ENCODE peak calls at places on chromosomes 13 and 19, in four cellular contexts. One of them, this sample, is unnamed.

GRCh38 chr13:20192470-20193141 is at the start of gene GJB2:
- DNase-seq in K562: no peak
- DNase-seq in GM12878: no peak
- DNase-seq in HepG2: no peak
- DNase-seq in this sample: no peak

GRCh38 chr13:24097667-24098066 is 62.9 kb upstream of the SPATA13 start:
- DNase-seq in K562: no peak
- DNase-seq in GM12878: no peak
- DNase-seq in HepG2: no peak
- DNase-seq in this sample: no peak

GRCh38 chr13:44576396-44577235 is 486 bp upstream of the TSC22D1 start:
- DNase-seq in K562: peak
- DNase-seq in GM12878: no peak
- DNase-seq in HepG2: no peak
- DNase-seq in this sample: no peak

GRCh38 chr13:31234729-31235128 is 35.0 kb downstream of the B3GLCT start:
- DNase-seq in K562: no peak
- DNase-seq in GM12878: no peak
- DNase-seq in HepG2: peak
- DNase-seq in this sample: peak

GRCh38 chr13:43390582-43390981 is 367.2 kb downstream of the DNAJC15 start:
- DNase-seq in K562: no peak
- DNase-seq in GM12878: no peak
- DNase-seq in HepG2: no peak
- DNase-seq in this sample: no peak

GRCh38 chr13:97975851-97976550 is 22.5 kb downstream of the IPO5 start:
- DNase-seq in K562: peak
- DNase-seq in GM12878: no peak
- DNase-seq in HepG2: peak
- DNase-seq in this sample: peak

GRCh38 chr19:53908933-53909415 is at the start of gene CACNG7:
- DNase-seq in K562: no peak
- DNase-seq in GM12878: no peak
- DNase-seq in HepG2: no peak
- DNase-seq in this sample: peak

GRCh38 chr13:112893570-112894422 is 75.2 kb upstream of the MCF2L start:
- DNase-seq in K562: peak
- DNase-seq in GM12878: no peak
- DNase-seq in HepG2: peak
- DNase-seq in this sample: peak

GRCh38 chr13:48006396-48006795 is 5.3 kb upstream of the SUCLA2 start:
- DNase-seq in K562: no peak
- DNase-seq in GM12878: no peak
- DNase-seq in HepG2: no peak
- DNase-seq in this sample: no peak

GRCh38 chr13:44857061-44857460 is 132.2 kb downstream of the NUFIP1 start:
- DNase-seq in K562: no peak
- DNase-seq in GM12878: no peak
- DNase-seq in HepG2: no peak
- DNase-seq in this sample: no peak

GRCh38 chr19:39426170-39426569 is 9.6 kb downstream of the RPS16 start:
- DNase-seq in K562: no peak
- DNase-seq in GM12878: no peak
- DNase-seq in HepG2: no peak
- DNase-seq in this sample: no peak

GRCh38 chr13:26050568-26051230 is 1.1 kb downstream of the SHISA2 start:
- DNase-seq in K562: no peak
- DNase-seq in GM12878: no peak
- DNase-seq in HepG2: no peak
- DNase-seq in this sample: no peak

GRCh38 chr13:28485551-28485950 is 9.4 kb downstream of the FLT1 start:
- DNase-seq in K562: no peak
- DNase-seq in GM12878: no peak
- DNase-seq in HepG2: no peak
- DNase-seq in this sample: no peak

GRCh38 chr19:16462757-16463250 is 9.0 kb downstream of the EPS15L1 start:
- DNase-seq in K562: no peak
- DNase-seq in GM12878: no peak
- DNase-seq in HepG2: no peak
- DNase-seq in this sample: no peak

GRCh38 chr13:79679334-79679733 is 198.4 kb downstream of the NDFIP2 start:
- DNase-seq in K562: peak
- DNase-seq in GM12878: no peak
- DNase-seq in HepG2: peak
- DNase-seq in this sample: peak

GRCh38 chr13:40666058-40666904 is at the start of gene FOXO1:
- DNase-seq in K562: peak
- DNase-seq in GM12878: no peak
- DNase-seq in HepG2: peak
- DNase-seq in this sample: peak
- TF ChIP-seq CHD4 in K562: no peak
- TF ChIP-seq CHD4 in GM12878: no peak
- TF ChIP-seq CHD4 in HepG2: no peak
- TF ChIP-seq CHD4 in this sample: no peak

DNA sequence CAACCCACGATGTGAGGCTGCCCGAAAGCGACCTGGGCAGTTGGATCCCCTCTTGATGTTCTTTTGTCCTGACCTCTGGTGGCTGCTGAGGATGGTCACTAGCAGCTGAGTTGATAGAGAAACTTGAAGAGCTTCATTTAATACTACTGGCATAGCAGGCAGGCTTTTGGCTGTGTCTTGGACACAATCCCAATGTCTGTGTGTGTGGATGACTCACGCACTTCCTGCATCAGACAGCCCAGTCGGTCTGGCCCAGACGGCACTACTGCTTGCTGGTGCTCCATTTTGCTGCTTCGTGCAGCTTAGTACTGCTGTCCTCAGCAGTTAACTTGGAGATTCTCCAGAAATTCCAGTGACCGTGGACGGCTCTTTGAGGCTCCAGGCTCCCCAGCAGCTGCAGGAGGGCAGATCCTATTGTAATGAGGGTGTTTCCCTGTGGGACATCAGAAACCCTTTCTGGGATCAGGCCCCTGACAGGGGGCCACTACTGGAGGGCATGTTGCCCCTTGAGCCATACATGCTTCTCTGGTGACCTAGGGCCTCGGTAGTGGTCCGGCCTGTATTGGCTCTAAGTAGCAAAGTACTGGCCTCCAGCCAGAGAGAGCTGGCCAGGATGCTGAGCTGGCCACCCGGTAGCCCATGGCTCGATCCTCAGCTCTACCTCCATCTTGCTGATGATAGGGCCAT is 4.5 kb downstream of the FPR3 start:
- DNase-seq in K562: peak
- DNase-seq in GM12878: no peak
- DNase-seq in HepG2: peak
- DNase-seq in this sample: no peak
- TF ChIP-seq USF2 in K562: no peak
- TF ChIP-seq USF2 in GM12878: no peak
- TF ChIP-seq USF2 in HepG2: no peak
- TF ChIP-seq USF2 in this sample: no peak

GRCh38 chr19:496333-496634 is at the start of gene MADCAM1:
- DNase-seq in K562: no peak
- DNase-seq in GM12878: no peak
- DNase-seq in HepG2: no peak
- DNase-seq in this sample: no peak
- TF ChIP-seq CHD4 in K562: no peak
- TF ChIP-seq CHD4 in GM12878: no peak
- TF ChIP-seq CHD4 in HepG2: no peak
- TF ChIP-seq CHD4 in this sample: no peak

DNA sequence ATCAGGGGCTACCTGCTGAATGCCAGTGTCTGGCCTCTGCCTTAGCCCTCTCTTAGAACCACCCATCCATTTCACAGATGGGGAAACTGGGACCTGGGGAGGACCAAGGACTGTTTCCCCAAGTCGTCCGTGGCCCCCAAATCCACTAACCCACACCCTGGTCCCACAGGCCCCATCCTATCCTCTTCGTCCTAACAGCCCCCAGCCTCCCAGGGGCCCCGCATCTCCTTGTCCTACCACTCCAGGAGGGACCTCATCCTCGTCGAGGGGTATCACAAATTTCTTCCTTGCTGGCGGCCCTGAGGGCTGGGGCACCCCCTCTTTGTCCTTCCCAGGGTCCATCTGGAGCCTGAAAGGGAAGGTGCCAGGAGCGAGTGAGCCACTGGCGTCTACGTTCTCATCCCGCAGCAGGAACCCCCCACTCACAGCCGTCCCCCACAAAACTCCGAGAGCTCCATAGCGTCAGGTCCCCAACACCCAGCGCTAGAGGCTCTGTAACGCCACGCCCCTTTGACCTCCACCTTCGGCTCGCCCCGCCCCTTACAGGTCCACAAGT is 606 bp downstream of the ERCC1 start:
- DNase-seq in K562: no peak
- DNase-seq in GM12878: no peak
- DNase-seq in HepG2: no peak
- DNase-seq in this sample: peak
- TF ChIP-seq USF2 in K562: no peak
- TF ChIP-seq USF2 in GM12878: no peak
- TF ChIP-seq USF2 in HepG2: no peak
- TF ChIP-seq USF2 in this sample: no peak

DNA sequence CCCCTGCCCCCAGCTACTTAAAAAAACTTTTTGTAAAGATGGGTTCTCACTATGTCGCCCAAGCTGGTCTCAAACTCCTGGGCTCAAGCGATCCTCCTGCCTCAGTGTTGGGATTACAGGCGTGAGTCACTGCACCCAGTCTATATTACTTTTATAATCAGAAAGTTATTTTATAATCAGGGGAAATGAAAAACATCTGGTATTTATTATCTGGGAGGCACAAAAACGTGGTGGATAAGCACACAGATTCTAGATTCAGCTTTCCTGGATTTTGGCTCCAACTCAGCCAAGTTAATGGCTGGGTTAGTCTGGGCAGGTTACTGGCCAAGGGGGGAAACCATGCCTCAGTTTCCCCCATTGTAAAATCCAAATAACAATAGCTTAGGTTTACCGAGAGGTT is 24.7 kb downstream of the KEAP1 start:
- DNase-seq in K562: no peak
- DNase-seq in GM12878: no peak
- DNase-seq in HepG2: no peak
- DNase-seq in this sample: no peak
- TF ChIP-seq CHD4 in K562: no peak
- TF ChIP-seq CHD4 in GM12878: no peak
- TF ChIP-seq CHD4 in HepG2: no peak
- TF ChIP-seq CHD4 in this sample: no peak

DNA sequence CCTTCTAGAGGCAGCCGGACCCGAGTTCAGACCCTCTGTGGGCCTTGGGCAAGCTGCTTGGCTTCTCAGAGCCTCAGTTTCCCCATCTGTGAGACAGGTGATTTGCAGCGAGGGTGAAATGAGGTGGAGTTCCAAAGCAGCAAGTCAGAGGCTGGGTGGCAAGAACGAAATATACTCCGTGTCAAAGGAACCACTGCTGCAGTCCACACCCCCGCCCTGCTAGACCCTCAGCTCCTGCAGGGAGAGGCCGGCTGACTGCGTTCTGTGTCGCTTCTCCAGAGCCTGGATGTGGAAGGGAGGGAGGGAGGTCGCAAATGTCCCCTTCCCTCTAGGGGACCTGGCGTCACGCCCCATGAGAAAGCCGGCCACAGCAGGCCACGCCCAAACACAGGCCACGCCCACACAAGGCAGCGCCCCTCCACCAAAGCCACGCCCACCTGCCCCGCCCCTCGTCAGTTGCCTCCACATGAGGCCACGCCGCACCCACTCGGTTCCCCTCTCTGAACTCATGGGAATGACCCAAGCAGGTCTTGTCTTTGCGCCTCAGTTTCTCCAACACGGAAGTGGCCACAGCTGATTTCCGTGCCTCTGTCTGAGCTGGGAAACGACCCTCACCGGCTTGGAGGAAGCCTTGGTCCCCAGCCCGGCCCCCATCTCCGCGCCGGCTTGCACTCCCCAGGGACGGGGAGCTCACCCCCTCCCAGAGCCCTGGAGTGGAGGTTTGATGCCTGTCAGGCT is 38.3 kb upstream of the TCF3 start:
- DNase-seq in K562: peak
- DNase-seq in GM12878: no peak
- DNase-seq in HepG2: no peak
- DNase-seq in this sample: no peak
- TF ChIP-seq USF2 in K562: no peak
- TF ChIP-seq USF2 in GM12878: no peak
- TF ChIP-seq USF2 in HepG2: no peak
- TF ChIP-seq USF2 in this sample: no peak

GRCh38 chr19:47778089-47778953 is at the start of gene SELENOW:
- DNase-seq in K562: peak
- DNase-seq in GM12878: peak
- DNase-seq in HepG2: peak
- DNase-seq in this sample: peak
- TF ChIP-seq CHD4 in K562: no peak
- TF ChIP-seq CHD4 in GM12878: no peak
- TF ChIP-seq CHD4 in HepG2: no peak
- TF ChIP-seq CHD4 in this sample: no peak

DNA sequence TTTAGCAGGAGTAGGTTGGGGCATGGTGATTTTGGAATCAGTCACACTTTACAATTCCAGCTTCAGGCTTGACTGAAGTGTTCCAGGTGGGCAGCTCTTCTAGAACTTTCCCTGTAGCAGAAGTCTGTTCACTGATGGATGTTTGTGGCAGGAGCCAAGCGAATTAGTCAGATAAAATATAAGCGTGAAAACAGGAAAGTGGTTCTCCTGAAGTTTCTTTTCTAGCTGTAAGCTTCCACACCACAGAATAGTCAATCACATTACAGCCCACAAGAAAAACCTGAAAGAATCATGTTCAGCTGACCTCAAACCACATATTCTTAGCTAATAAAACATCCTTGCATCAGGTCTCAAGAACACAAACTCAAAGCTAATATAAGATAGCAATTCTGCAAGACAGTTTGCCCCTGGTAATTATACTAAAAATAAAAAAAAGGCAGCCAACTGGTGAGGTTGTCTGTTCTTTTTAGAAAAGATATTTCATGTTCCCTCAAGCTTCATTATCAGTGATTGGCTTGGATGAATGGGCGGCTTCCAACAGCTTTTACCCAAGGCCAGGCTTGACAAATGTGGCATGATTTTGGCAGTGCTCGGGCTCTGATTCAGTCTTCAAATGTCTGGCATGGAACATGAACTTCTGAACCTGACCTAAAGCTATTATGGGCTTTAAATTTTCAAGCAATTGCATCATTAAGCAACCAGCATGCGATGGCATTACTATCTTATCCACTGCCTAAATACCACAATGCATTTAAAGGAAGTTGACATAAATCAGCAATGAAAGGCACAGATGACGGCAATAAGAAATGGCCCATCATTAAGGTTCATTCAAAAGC is 136.8 kb downstream of the DCLK1 start:
- DNase-seq in K562: no peak
- DNase-seq in GM12878: no peak
- DNase-seq in HepG2: no peak
- DNase-seq in this sample: no peak
- TF ChIP-seq USF2 in K562: no peak
- TF ChIP-seq USF2 in GM12878: no peak
- TF ChIP-seq USF2 in HepG2: no peak
- TF ChIP-seq USF2 in this sample: no peak

DNA sequence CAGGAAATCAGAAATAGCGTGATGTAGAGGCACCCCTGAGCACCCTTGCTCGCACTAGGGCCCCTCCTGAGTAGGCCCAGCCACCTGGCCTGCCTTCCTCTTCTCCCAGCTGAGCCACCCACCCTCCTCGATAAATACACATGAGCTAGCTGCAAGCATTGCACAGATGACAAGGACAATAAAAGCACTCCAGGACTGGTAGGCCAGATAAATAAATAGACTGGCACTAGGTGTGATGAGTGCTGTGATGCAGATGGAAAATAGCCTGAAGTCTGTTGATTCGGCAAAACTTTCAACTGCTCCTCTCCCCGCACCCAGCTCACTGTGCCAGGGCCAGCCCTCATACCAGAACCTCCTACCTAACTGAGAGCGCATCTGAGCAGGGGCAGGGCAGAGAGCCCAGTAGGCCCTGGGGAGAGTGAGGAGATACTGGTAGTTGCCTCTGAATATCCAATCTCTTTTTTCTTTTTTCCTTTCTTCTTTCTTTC is 54.5 kb upstream of the GPI start:
- DNase-seq in K562: no peak
- DNase-seq in GM12878: no peak
- DNase-seq in HepG2: no peak
- DNase-seq in this sample: no peak
- TF ChIP-seq CHD4 in K562: no peak
- TF ChIP-seq CHD4 in GM12878: no peak
- TF ChIP-seq CHD4 in HepG2: no peak
- TF ChIP-seq CHD4 in this sample: no peak